ENCODE peak calls at places on chromosomes 12 and 14, in six cellular contexts. N is stimulated activated CD4-positive, alpha-beta T cell treated with anti-CD3 and anti-CD28 coated beads, Interleukin-15, amount 100 ng/mL, for 24 hours; I is A172; F is NCI-H82; Y is mesendoderm; A is A549. R is an unnamed sample.

GRCh38 chr12:98516184-98516873 is 939 bp downstream of the TMPO start:
- DNase-seq in N (peak), I (peak), F (peak), Y (peak), A (peak), R (peak)

GRCh38 chr12:117168976-117169375 is 21.3 kb downstream of the FBXO21 start:
- DNase-seq in N (no peak), I (no peak), F (no peak), Y (no peak), A (no peak), R (no peak)

GRCh38 chr14:105223260-105223659 is 25.1 kb upstream of the BTBD6 start:
- DNase-seq in N (no peak), I (no peak), F (no peak), Y (no peak), A (no peak), R (no peak)

GRCh38 chr12:76562158-76562557 is 2.6 kb upstream of the OSBPL8 start:
- DNase-seq in N (no peak), I (no peak), F (no peak), Y (no peak), A (no peak), R (no peak)

GRCh38 chr12:52351196-52352059 is 15.9 kb downstream of the KRT85 start:
- DNase-seq in N (peak), I (no peak), F (peak), Y (no peak), A (no peak), R (peak)

GRCh38 chr12:59651230-59651920 is 55.5 kb downstream of the SLC16A7 start:
- DNase-seq in N (no peak), I (peak), F (no peak), Y (peak), A (peak), R (no peak)

GRCh38 chr12:3316776-3317480 is 174.1 kb upstream of the PRMT8 start:
- DNase-seq in N (no peak), I (no peak), F (no peak), Y (no peak), A (no peak), R (no peak)

GRCh38 chr12:119175115-119175514 is 3.6 kb upstream of the HSPB8 start:
- DNase-seq in N (no peak), I (no peak), F (no peak), Y (no peak), A (no peak), R (no peak)

GRCh38 chr12:66279127-66279712 is 23.1 kb upstream of the HELB start:
- DNase-seq in N (peak), I (no peak), F (peak), Y (peak), A (peak), R (peak)

GRCh38 chr12:51378749-51379148 is 12.5 kb downstream of the GALNT6 start:
- DNase-seq in N (no peak), I (no peak), F (no peak), Y (no peak), A (no peak), R (no peak)

GRCh38 chr14:61568572-61569011 is 126.7 kb upstream of the HIF1A start:
- DNase-seq in N (peak), I (no peak), F (no peak), Y (peak), A (no peak), R (peak)

GRCh38 chr12:49932746-49933145 is 17.8 kb upstream of the AQP2 start:
- DNase-seq in N (no peak), I (no peak), F (no peak), Y (no peak), A (no peak), R (no peak)

GRCh38 chr12:91106283-91106682 is 5.0 kb downstream of the LUM start:
- DNase-seq in N (no peak), I (no peak), F (no peak), Y (no peak), A (no peak), R (no peak)

GRCh38 chr12:69553626-69554248 is 31.5 kb upstream of the CCT2 start:
- DNase-seq in N (no peak), I (peak), F (peak), Y (no peak), A (no peak), R (no peak)

GRCh38 chr12:26318661-26319068 is 123.3 kb downstream of the SSPN start:
- DNase-seq in N (peak), I (peak), F (no peak), Y (peak), A (no peak), R (peak)

GRCh38 chr12:65495233-65495632 is 216.8 kb downstream of the MSRB3 start:
- DNase-seq in N (no peak), I (peak), F (no peak), Y (peak), A (peak), R (no peak)

GRCh38 chr12:1375323-1375722 is 219.1 kb downstream of the FBXL14 start:
- DNase-seq in N (no peak), I (no peak), F (no peak), Y (no peak), A (no peak), R (no peak)

GRCh38 chr12:48917857-48918537 is 7.3 kb downstream of the FKBP11 start:
- DNase-seq in N (peak), I (no peak), F (no peak), Y (no peak), A (no peak), R (no peak)

GRCh38 chr12:7091171-7091570 is 1.1 kb downstream of the C1R start:
- DNase-seq in N (no peak), I (no peak), F (no peak), Y (no peak), A (no peak), R (no peak)

GRCh38 chr14:104879201-104879982 is 14.3 kb downstream of the CEP170B start:
- DNase-seq in N (peak), I (no peak), F (peak), Y (no peak), A (no peak), R (no peak)

GRCh38 chr12:98422809-98423208 is 92.6 kb upstream of the TMPO start:
- DNase-seq in N (no peak), I (peak), F (peak), Y (peak), A (peak), R (no peak)

GRCh38 chr12:18683603-18684002 is 54.2 kb downstream of the PLCZ1 start:
- DNase-seq in N (no peak), I (peak), F (no peak), Y (peak), A (no peak), R (no peak)

GRCh38 chr12:50248406-50248805 is 34.9 kb downstream of the LIMA1 start:
- DNase-seq in N (no peak), I (no peak), F (no peak), Y (no peak), A (no peak), R (no peak)

GRCh38 chr14:28577187-28577586 is 189.4 kb upstream of the FOXG1 start:
- DNase-seq in N (no peak), I (no peak), F (no peak), Y (no peak), A (no peak), R (no peak)

GRCh38 chr12:129827985-129828384 is 75.8 kb downstream of the TMEM132D start:
- DNase-seq in N (no peak), I (no peak), F (no peak), Y (peak), A (no peak), R (no peak)

GRCh38 chr12:10395390-10395998 is 5.7 kb upstream of the KLRK1 start:
- DNase-seq in N (no peak), I (peak), F (no peak), Y (peak), A (peak), R (no peak)

GRCh38 chr12:51721281-51721940 is 127.1 kb downstream of the FIGNL2 start:
- DNase-seq in N (peak), I (no peak), F (no peak), Y (peak), A (no peak), R (peak)

GRCh38 chr12:95073698-95074520 is 491 bp upstream of the NR2C1 start:
- DNase-seq in N (no peak), I (no peak), F (no peak), Y (no peak), A (no peak), R (no peak)

GRCh38 chr12:52494518-52494917 is 1.5 kb upstream of the KRT6A start:
- DNase-seq in N (no peak), I (no peak), F (no peak), Y (peak), A (no peak), R (no peak)

GRCh38 chr12:42156232-42156631 is 11.6 kb upstream of the GXYLT1 start:
- DNase-seq in N (no peak), I (no peak), F (no peak), Y (no peak), A (peak), R (no peak)

GRCh38 chr14:100439781-100440180 is 116.6 kb downstream of the SLC25A47 start:
- DNase-seq in N (no peak), I (peak), F (no peak), Y (no peak), A (peak), R (no peak)

GRCh38 chr12:57033428-57033827 is 16.5 kb downstream of the MYO1A start:
- DNase-seq in N (no peak), I (no peak), F (no peak), Y (no peak), A (no peak), R (no peak)

GRCh38 chr12:121801601-121802484 is 2.0 kb upstream of the SETD1B start:
- DNase-seq in N (no peak), I (no peak), F (peak), Y (peak), A (no peak), R (peak)